ENCODE peak calls at places on chromosome 13, in eight cellular contexts. P is lower lobe of right lung, K is upper lobe of left lung, O is fibroblast of lung, G is mucosa of descending colon, N is AG04450, C is thoracic aorta, D is left ventricle myocardium inferior. L is an unnamed sample.

GRCh38 chr13:59452189-59452588 is 711.5 kb downstream of the DIAPH3 start:
- DNase-seq in P (no peak), K (no peak), O (no peak), G (no peak), N (no peak), C (no peak), D (no peak), L (no peak)

GRCh38 chr13:98974053-98974452 is 3.8 kb downstream of the DOCK9 start:
- DNase-seq in P (no peak), K (no peak), O (no peak), G (no peak), N (no peak), C (no peak), D (no peak), L (no peak)

GRCh38 chr13:90256746-90257145 is 1090.7 kb upstream of the MIR17HG start:
- DNase-seq in P (no peak), K (no peak), O (no peak), G (no peak), N (no peak), C (no peak), D (no peak), L (no peak)

GRCh38 chr13:80923907-80924306 is 583.0 kb upstream of the SPRY2 start:
- DNase-seq in P (no peak), K (no peak), O (no peak), G (no peak), N (no peak), C (no peak), D (no peak), L (no peak)

GRCh38 chr13:32134991-32135390 is 103.4 kb downstream of the FRY start:
- DNase-seq in P (no peak), K (no peak), O (peak; percentile 41), G (no peak), N (no peak), C (no peak), D (no peak), L (no peak)

GRCh38 chr13:109088101-109088500 is 458.7 kb downstream of the MYO16 start:
- DNase-seq in P (no peak), K (no peak), O (no peak), G (no peak), N (no peak), C (no peak), D (no peak), L (no peak)

GRCh38 chr13:33126909-33127607 is 110.8 kb downstream of the KL start:
- DNase-seq in P (no peak), K (peak; percentile 81), O (peak; percentile 55), G (no peak), N (no peak), C (no peak), D (peak; percentile 40), L (no peak)

GRCh38 chr13:42553098-42554046 is 20.6 kb upstream of the TNFSF11 start:
- DNase-seq in P (no peak), K (no peak), O (peak; percentile 64), G (no peak), N (peak; percentile 37), C (no peak), D (no peak), L (no peak)

GRCh38 chr13:100454876-100455275 is 133.7 kb downstream of the GGACT start:
- DNase-seq in P (no peak), K (no peak), O (peak; percentile 76), G (no peak), N (peak; percentile 10), C (no peak), D (no peak), L (no peak)

GRCh38 chr13:110831437-110832204 is 83.2 kb downstream of the ANKRD10 start:
- DNase-seq in P (no peak), K (peak; percentile 46), O (no peak), G (no peak), N (no peak), C (no peak), D (no peak), L (no peak)

GRCh38 chr13:37074703-37075102 is 15.2 kb upstream of the SUPT20H start:
- DNase-seq in P (no peak), K (no peak), O (peak; percentile 50), G (no peak), N (no peak), C (no peak), D (no peak), L (no peak)

GRCh38 chr13:19182536-19182935 is 912 bp upstream of the TUBA3C start:
- DNase-seq in P (no peak), K (no peak), O (no peak), G (no peak), N (no peak), C (no peak), D (no peak), L (no peak)

GRCh38 chr13:19181621-19182485 is at the start of gene TUBA3C:
- DNase-seq in P (no peak), K (no peak), O (no peak), G (no peak), N (no peak), C (no peak), D (no peak), L (no peak)

GRCh38 chr13:19185086-19185864 is 3.7 kb upstream of the TUBA3C start:
- DNase-seq in P (no peak), K (no peak), O (no peak), G (no peak), N (no peak), C (no peak), D (no peak), L (no peak)

GRCh38 chr13:19184176-19184575 is 2.6 kb upstream of the TUBA3C start:
- DNase-seq in P (no peak), K (no peak), O (no peak), G (no peak), N (no peak), C (no peak), D (no peak), L (no peak)

DNA sequence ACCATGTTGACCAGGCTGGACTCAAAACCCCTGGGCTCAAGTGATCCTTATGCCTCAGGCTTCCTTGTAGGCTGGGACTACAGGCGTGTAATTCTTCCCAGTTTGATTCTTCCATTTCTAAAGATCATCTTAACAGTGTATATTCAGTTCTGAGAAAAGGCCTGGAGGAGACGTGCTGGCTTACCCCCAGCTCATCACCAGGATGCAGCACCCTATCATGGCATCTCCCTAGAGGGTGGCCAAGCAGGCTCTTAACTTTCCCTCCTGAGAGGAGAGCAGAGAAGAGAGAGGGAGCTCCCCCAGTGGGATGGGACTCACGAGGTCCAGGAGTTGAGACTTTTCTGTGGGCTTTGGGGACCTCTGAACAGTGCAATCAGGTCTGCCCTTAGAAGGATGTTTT is 2.1 kb upstream of the TUBA3C start:
- DNase-seq in P (no peak), K (no peak), O (no peak), G (no peak), N (no peak), C (no peak), D (no peak), L (no peak)
- H3K9me3 ChIP-seq in P (no peaks in the 10 kb centered on the region), K (no peaks in the 10 kb centered on the region), O (no peaks in the 10 kb centered on the region), G (peaks cover 75% of the 10 kb centered on the region), N (peaks cover 77% of the 10 kb centered on the region), C (no peaks in the 10 kb centered on the region), D (peaks cover 2% of the 10 kb centered on the region), L (no peaks in the 10 kb centered on the region)

GRCh38 chr13:97627566-97627965 is 193.6 kb downstream of the RAP2A start:
- DNase-seq in P (no peak), K (no peak), O (peak; percentile 87), G (no peak), N (peak; percentile 79), C (no peak), D (peak; percentile 43), L (no peak)
- H3K9me3 ChIP-seq in P (no peaks in the 10 kb centered on the region), K (peaks cover 12% of the 10 kb centered on the region), O (no peaks in the 10 kb centered on the region), G (no peaks in the 10 kb centered on the region), N (peaks cover 2% of the 10 kb centered on the region), C (no peaks in the 10 kb centered on the region), D (peaks cover 22% of the 10 kb centered on the region), L (no peaks in the 10 kb centered on the region)

DNA sequence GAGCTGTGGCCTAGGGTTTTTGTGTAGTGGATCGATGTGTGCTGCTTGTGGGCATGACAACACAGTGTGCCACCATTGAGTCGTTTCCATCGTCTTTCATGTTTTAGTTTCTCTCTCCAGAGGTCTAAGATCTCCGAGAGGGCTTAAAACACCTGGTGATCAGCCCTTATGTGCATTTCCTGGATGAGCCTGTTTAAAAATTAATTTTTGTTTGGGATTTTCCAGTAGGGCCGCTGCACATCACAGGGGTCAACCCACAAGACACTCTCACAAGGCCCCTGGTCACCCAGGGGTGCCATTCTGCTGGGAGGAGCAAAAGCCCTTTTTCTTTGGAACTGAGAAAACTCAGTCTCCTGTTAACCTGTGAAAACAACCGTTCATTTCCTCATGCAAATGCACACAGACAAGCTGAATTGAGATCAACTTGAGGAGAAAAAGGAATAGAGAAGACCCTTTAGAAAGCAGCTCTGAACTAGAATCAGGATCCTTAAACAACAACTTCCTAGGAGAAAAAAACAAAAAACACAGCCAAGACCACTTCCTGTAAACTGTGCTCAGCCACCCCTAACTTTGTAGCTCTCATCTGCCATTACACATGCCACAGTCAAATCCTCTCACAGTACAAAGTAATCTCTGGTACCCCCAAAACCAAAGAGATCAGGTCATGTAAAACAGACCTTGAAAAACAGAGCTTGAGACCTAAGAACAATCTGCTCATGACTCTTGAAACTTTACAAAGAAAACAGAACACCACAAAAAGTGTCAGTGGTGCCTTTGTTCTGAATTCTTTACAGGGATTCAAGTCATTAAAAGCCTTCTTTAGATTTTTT is 8.3 kb upstream of the MTRF1 start:
- DNase-seq in P (no peak), K (no peak), O (no peak), G (no peak), N (no peak), C (no peak), D (no peak), L (no peak)
- H3K9me3 ChIP-seq in P (peaks cover 17% of the 10 kb centered on the region), K (no peaks in the 10 kb centered on the region), O (no peaks in the 10 kb centered on the region), G (peaks cover 22% of the 10 kb centered on the region), N (peaks cover 10% of the 10 kb centered on the region), C (no peaks in the 10 kb centered on the region), D (peaks cover 25% of the 10 kb centered on the region), L (peaks cover 5% of the 10 kb centered on the region)

GRCh38 chr13:51822106-51822840 is 18.3 kb upstream of the DHRS12 start:
- DNase-seq in P (no peak), K (no peak), O (no peak), G (no peak), N (no peak), C (no peak), D (no peak), L (no peak)

GRCh38 chr13:51823351-51823750 is 19.4 kb upstream of the DHRS12 start:
- DNase-seq in P (no peak), K (no peak), O (peak; percentile 27), G (no peak), N (no peak), C (no peak), D (no peak), L (no peak)

GRCh38 chr13:51825165-51825592 is 19.8 kb downstream of the TMEM272 start:
- DNase-seq in P (no peak), K (no peak), O (peak; percentile 69), G (no peak), N (no peak), C (no peak), D (no peak), L (no peak)

GRCh38 chr13:51825681-51826254 is 19.2 kb downstream of the TMEM272 start:
- DNase-seq in P (no peak), K (no peak), O (no peak), G (no peak), N (no peak), C (no peak), D (no peak), L (no peak)

DNA sequence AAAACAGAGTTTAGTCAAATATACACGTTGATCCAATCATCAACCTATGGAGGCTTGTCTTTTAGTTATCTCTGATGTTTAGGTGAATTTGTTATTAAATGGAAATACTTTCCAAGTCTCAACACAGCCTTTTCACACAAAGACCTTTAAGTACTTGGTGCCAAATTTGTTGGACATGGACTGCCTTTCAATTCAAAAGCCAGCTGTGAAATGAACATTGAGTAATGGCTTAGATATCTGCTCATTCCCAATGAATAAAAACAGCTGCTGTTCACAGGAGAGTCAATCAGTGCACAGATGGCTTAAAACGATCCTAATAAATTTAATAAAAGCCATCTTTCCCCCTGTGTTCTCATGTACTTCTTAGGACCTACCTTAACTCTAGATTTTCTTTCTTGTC is 19.9 kb upstream of the DHRS12 start:
- DNase-seq in P (no peak), K (no peak), O (no peak), G (no peak), N (no peak), C (no peak), D (no peak), L (no peak)
- H3K9me3 ChIP-seq in P (no peaks in the 10 kb centered on the region), K (no peaks in the 10 kb centered on the region), O (no peaks in the 10 kb centered on the region), G (no peaks in the 10 kb centered on the region), N (no peaks in the 10 kb centered on the region), C (no peaks in the 10 kb centered on the region), D (no peaks in the 10 kb centered on the region), L (no peaks in the 10 kb centered on the region)

L was measured in T-helper 17 cell.